ENCODE peak calls at places on chromosomes 6 and 20, in eight cellular contexts. L is naive thymus-derived CD8-positive, alpha-beta T cell; Y is kidney; D is lower leg skin; V is stimulated activated CD4-positive, alpha-beta T cell treated with anti-CD3 and anti-CD28 coated beads, Interleukin-4, amount 100 ng/mL, for 48 hours; R is stimulated activated CD8-positive, alpha-beta memory T cell treated with anti-CD3 and anti-CD28 coated beads, Interleukin-15, amount 100 ng/mL, for 1 hour; T is renal cortical epithelial cell; N is CD4-positive, CD25-positive, alpha-beta regulatory T cell. I is an unnamed sample.

GRCh38 chr6:142946181-142946923 is 1.4 kb upstream of the HIVEP2 start:
- DNase-seq in N (peak), V (peak), R (peak), T (peak), Y (peak), L (peak), D (peak), I (peak)

GRCh38 chr20:63847374-63848002 is 13.8 kb upstream of the ABHD16B start:
- DNase-seq in L (no peak), R (no peak), N (no peak), D (no peak), Y (peak), V (no peak), T (no peak), I (peak)

GRCh38 chr6:27757307-27757706 is 154.9 kb downstream of the OR2B2 start:
- DNase-seq in L (peak), Y (peak), N (peak), T (no peak), R (no peak), V (peak), D (no peak), I (peak)

GRCh38 chr6:80676386-80676785 is 569.9 kb downstream of the BCKDHB start:
- DNase-seq in D (no peak), V (no peak), Y (no peak), T (peak), L (no peak), N (no peak), R (no peak), I (no peak)

GRCh38 chr6:132734694-132735236 is 20.9 kb upstream of the VNN1 start:
- DNase-seq in L (no peak), R (no peak), Y (no peak), T (peak), V (no peak), D (no peak), N (no peak), I (no peak)

GRCh38 chr6:87237804-87238203 is 82.4 kb downstream of the ZNF292 start:
- DNase-seq in V (no peak), T (peak), Y (no peak), N (no peak), R (no peak), L (peak), D (no peak), I (peak)

GRCh38 chr20:51132286-51132810 is 109.4 kb upstream of the KCNG1 start:
- DNase-seq in Y (no peak), L (no peak), D (peak), T (no peak), V (no peak), N (no peak), R (no peak), I (no peak)

GRCh38 chr6:138557147-138557546 is 57.9 kb upstream of the NHSL1 start:
- DNase-seq in R (no peak), T (no peak), L (no peak), Y (no peak), V (no peak), N (no peak), D (no peak), I (no peak)

GRCh38 chr6:112475083-112475482 is 128.0 kb downstream of the RFPL4B start:
- DNase-seq in L (no peak), T (no peak), R (no peak), N (no peak), Y (no peak), V (no peak), D (no peak), I (no peak)

GRCh38 chr20:36152266-36152665 is 2.3 kb upstream of the EPB41L1 start:
- DNase-seq in V (no peak), Y (peak), N (no peak), T (no peak), D (no peak), L (no peak), R (no peak), I (no peak)

GRCh38 chr20:58131581-58132142 is 96.8 kb downstream of the ANKRD60 start:
- DNase-seq in V (no peak), R (no peak), D (peak), L (no peak), T (peak), N (no peak), Y (no peak), I (no peak)

GRCh38 chr6:136994782-136995181 is 50.0 kb downstream of the IL20RA start:
- DNase-seq in Y (no peak), V (no peak), R (no peak), N (no peak), L (no peak), D (no peak), T (no peak), I (no peak)